ENCODE peak calls at places on chromosomes 7 and 10, in seven cellular contexts. A is neuronal stem cell, E is IMR-90, C is H9, V is trophoblast cell, J is H1, O is mesenchymal stem cell. I is an unnamed sample.

GRCh38 chr10:129659881-129660280 is 192.8 kb downstream of the MGMT start:
- DNase-seq in A (no peak), J (no peak), C (no peak), E (no peak), V (no peak), O (no peak), I (no peak)

GRCh38 chr7:1925349-1925748 is 255.3 kb downstream of the ELFN1 start:
- DNase-seq in V (no peak), O (no peak), J (no peak), C (no peak), E (no peak), A (no peak), I (peak; percentile 61)

GRCh38 chr7:77538186-77538907 is 1.3 kb downstream of the PTPN12 start:
- DNase-seq in A (peak; percentile 68), O (peak; percentile 97), J (peak; percentile 65), E (peak; percentile 93), C (peak; percentile 77), V (peak; percentile 96), I (peak; percentile 98)

GRCh38 chr10:88062798-88063472 is 199.5 kb downstream of the PTEN start:
- DNase-seq in A (no peak), O (peak; percentile 91), J (no peak), C (no peak), E (peak; percentile 81), V (no peak), I (no peak)

GRCh38 chr10:88913157-88913556 is 33.1 kb downstream of the STAMBPL1 start:
- DNase-seq in O (peak; percentile 72), V (no peak), J (no peak), C (no peak), E (peak; percentile 37), A (no peak), I (no peak)

GRCh38 chr10:9786101-9786500 is 1231.6 kb upstream of the CELF2 start:
- DNase-seq in J (no peak), C (no peak), E (peak; percentile 69), O (peak; percentile 10), A (no peak), V (no peak), I (no peak)

GRCh38 chr7:91285966-91286365 is 21.7 kb downstream of the FZD1 start:
- DNase-seq in V (no peak), E (peak; percentile 58), O (no peak), J (no peak), C (no peak), A (no peak), I (no peak)

GRCh38 chr10:112374724-112375541 is 1.0 kb downstream of the ACSL5 start:
- DNase-seq in V (no peak), A (no peak), E (no peak), J (no peak), O (peak; percentile 25), C (no peak), I (peak; percentile 38)

GRCh38 chr10:113493195-113493594 is 59.7 kb upstream of the HABP2 start:
- DNase-seq in C (no peak), J (no peak), V (peak; percentile 57), E (peak; percentile 1), O (no peak), A (no peak), I (no peak)

DNA sequence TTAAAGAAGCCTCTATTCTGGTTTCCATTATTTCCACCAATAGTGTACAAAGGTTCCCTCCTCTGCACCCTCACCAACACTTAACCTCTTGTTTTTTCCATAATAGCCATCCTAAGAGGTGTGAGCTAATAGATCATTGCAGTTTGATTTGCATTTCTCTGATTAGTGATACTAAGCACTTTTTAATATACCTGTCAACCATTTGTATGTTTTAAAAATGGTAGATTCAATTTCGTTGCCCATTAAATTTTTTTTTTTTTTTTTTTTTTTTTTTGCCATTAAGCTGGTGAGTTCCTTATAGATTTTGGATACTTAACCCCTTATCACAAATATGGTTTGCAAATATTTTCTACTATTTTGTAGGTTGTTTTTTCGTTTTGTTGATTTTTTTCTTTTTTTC is 23.2 kb downstream of the WAC start:
- DNase-seq in C (no peak), V (no peak), O (no peak), E (no peak), A (no peak), J (no peak), I (no peak)
- H4K8ac ChIP-seq in C (no peak overlapping the region), V (no peak overlapping the region), O (no peak overlapping the region), E (no peak overlapping the region), A (no peak overlapping the region), J (no peak overlapping the region), I (no peak overlapping the region)

GRCh38 chr10:6514180-6514579 is 65.9 kb downstream of the PRKCQ start:
- DNase-seq in O (no peak), A (no peak), J (no peak), E (no peak), C (no peak), V (no peak), I (no peak)
- H3K79me1 ChIP-seq in O (no peaks in the 10 kb centered on the region), A (no peaks in the 10 kb centered on the region), J (no peaks in the 10 kb centered on the region), E (no peaks in the 10 kb centered on the region), C (no peaks in the 10 kb centered on the region), V (no peaks in the 10 kb centered on the region), I (no peaks in the 10 kb centered on the region)

DNA sequence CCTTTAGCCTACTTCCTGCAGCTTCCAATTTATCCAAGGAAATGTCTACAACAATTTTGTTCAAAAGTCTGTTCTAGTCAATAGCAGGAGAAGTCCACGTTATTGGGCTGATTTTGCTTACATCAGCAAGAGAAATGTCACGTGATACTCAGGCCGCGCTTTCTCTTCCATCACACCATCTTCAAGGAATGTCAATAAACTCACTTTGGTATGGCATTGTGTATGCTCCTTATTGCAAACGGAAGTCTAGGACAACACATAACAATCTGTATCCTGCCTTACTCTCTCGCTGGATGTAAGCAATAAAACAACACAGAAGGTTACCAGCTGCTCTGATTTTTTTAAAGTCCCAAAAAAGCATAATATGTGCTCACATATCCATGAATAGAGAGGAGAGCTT is 17.1 kb upstream of the STK17A start:
- DNase-seq in J (no peak), O (peak; percentile 72), C (no peak), A (no peak), E (peak; percentile 37), V (no peak), I (no peak)
- H4K8ac ChIP-seq in J (no peak overlapping the region), O (no peak overlapping the region), C (no peak overlapping the region), A (no peak overlapping the region), E (no peak overlapping the region), V (no peak overlapping the region), I (no peak overlapping the region)

GRCh38 chr10:45399113-45399512 is 25.1 kb downstream of the ALOX5 start:
- DNase-seq in V (no peak), O (no peak), J (no peak), C (no peak), E (no peak), A (no peak), I (no peak)

GRCh38 chr10:45404087-45404769 is 30.2 kb downstream of the ALOX5 start:
- DNase-seq in O (no peak), E (no peak), V (peak; percentile 22), A (no peak), C (no peak), J (no peak), I (peak; percentile 21)

GRCh38 chr10:45407542-45407941 is 33.5 kb downstream of the ALOX5 start:
- DNase-seq in V (no peak), A (no peak), O (no peak), C (no peak), J (no peak), E (no peak), I (peak; percentile 63)

GRCh38 chr10:45404770-45405120 is 30.7 kb downstream of the ALOX5 start:
- DNase-seq in O (no peak), A (no peak), V (no peak), C (no peak), E (no peak), J (no peak), I (no peak)

GRCh38 chr10:45403151-45403550 is 29.1 kb downstream of the ALOX5 start:
- DNase-seq in O (no peak), A (no peak), J (no peak), V (peak; percentile 14), E (peak; percentile 22), C (no peak), I (no peak)
- H3K79me1 ChIP-seq in O (no peaks in the 10 kb centered on the region), A (no peaks in the 10 kb centered on the region), J (no peaks in the 10 kb centered on the region), V (no peaks in the 10 kb centered on the region), E (no peaks in the 10 kb centered on the region), C (no peaks in the 10 kb centered on the region), I (no peaks in the 10 kb centered on the region)

GRCh38 chr10:131814567-131815290 is 86.1 kb upstream of the PPP2R2D start:
- DNase-seq in O (no peak), V (no peak), J (no peak), E (no peak), C (peak; percentile 34), A (no peak), I (no peak)
- H4K8ac ChIP-seq in O (no peak overlapping the region), V (no peak overlapping the region), J (no peak overlapping the region), E (no peak overlapping the region), C (no peak overlapping the region), A (no peak overlapping the region), I (no peak overlapping the region)

DNA sequence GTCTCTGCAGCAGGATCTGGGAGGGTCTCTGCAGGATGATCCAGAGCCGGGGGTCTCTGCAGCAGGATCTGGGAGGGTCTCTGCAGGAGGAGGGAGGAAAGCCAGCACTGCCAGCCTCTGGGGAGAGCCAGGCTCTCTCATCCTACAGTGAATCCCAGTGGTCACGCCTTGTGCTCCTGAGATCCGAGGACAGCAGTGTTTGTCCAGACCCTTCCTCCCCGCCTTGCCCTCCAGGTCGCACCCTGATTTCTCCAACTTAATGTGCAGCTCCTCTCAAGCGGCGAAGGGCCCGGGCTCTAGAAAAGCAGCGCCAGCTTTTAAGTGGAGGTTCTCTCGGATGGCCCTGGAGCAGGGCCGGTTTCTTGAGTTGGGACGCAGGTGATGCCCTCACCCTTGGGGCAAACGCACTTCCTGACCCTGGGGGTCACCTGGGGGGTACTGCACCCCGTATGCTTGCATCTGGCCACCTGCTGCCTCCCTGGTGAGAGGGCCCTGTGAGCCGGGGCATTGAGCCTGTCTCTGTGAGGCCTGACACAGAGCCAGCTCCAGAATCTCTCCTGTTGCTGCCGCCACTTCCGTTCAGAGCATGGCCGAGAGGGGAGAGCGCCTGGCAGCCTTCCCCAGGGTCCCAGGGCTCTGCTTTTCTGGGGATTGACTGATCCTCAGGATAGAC is 111.6 kb downstream of the ACTR3B start:
- DNase-seq in E (no peak), C (peak; percentile 22), O (no peak), J (no peak), A (no peak), V (no peak), I (no peak)
- H3K79me1 ChIP-seq in E (no peaks in the 10 kb centered on the region), C (no peaks in the 10 kb centered on the region), O (no peaks in the 10 kb centered on the region), J (no peaks in the 10 kb centered on the region), A (no peaks in the 10 kb centered on the region), V (no peaks in the 10 kb centered on the region), I (no peaks in the 10 kb centered on the region)

GRCh38 chr7:157465597-157466348 is 129.0 kb downstream of the DNAJB6 start:
- DNase-seq in V (no peak), C (no peak), E (no peak), O (no peak), J (no peak), A (no peak), I (no peak)
- H4K8ac ChIP-seq in V (no peak overlapping the region), C (no peak overlapping the region), E (no peak overlapping the region), O (no peak overlapping the region), J (no peak overlapping the region), A (no peak overlapping the region), I (no peak overlapping the region)

GRCh38 chr7:147405621-147406020 is 1184.9 kb upstream of the C7orf33 start:
- DNase-seq in C (no peak), J (no peak), V (no peak), O (no peak), A (no peak), E (no peak), I (no peak)
- H3K79me1 ChIP-seq in C (no peaks in the 10 kb centered on the region), J (no peaks in the 10 kb centered on the region), V (no peaks in the 10 kb centered on the region), O (no peaks in the 10 kb centered on the region), A (no peaks in the 10 kb centered on the region), E (no peaks in the 10 kb centered on the region), I (no peaks in the 10 kb centered on the region)

I was measured in mesendoderm.